ENCODE peak calls at places on chromosome 19, in seven cellular contexts. One of them, this sample, is unnamed.

GRCh38 chr19:41999071-41999877 is 5.2 kb upstream of the ATP1A3 start:
- DNase-seq in suprapubic skin: no peak
- DNase-seq in adrenal gland: no peak
- DNase-seq in upper lobe of left lung: peak; percentile 80
- DNase-seq in uterus: no peak
- DNase-seq in ovary: no peak
- DNase-seq in tibial nerve: no peak
- DNase-seq in this sample: no peak

GRCh38 chr19:30393729-30394480 is 21.7 kb downstream of the ZNF536 start:
- DNase-seq in suprapubic skin: no peak
- DNase-seq in ovary: no peak
- DNase-seq in adrenal gland: no peak
- DNase-seq in tibial nerve: no peak
- DNase-seq in uterus: no peak
- DNase-seq in upper lobe of left lung: no peak
- DNase-seq in this sample: no peak

GRCh38 chr19:10800488-10800887 is 35.5 kb downstream of the TMED1 start:
- DNase-seq in uterus: peak; percentile 32
- DNase-seq in ovary: no peak
- DNase-seq in upper lobe of left lung: no peak
- DNase-seq in tibial nerve: no peak
- DNase-seq in suprapubic skin: no peak
- DNase-seq in adrenal gland: peak; percentile 65
- DNase-seq in this sample: no peak

GRCh38 chr19:8611890-8612806 is 1.6 kb upstream of the ADAMTS10 start:
- DNase-seq in adrenal gland: peak; percentile 85
- DNase-seq in upper lobe of left lung: no peak
- DNase-seq in uterus: peak; percentile 76
- DNase-seq in suprapubic skin: peak; percentile 84
- DNase-seq in tibial nerve: peak; percentile 28
- DNase-seq in ovary: peak; percentile 85
- DNase-seq in this sample: no peak

GRCh38 chr19:49255674-49256073 is 69.3 kb downstream of the SLC6A16 start:
- DNase-seq in upper lobe of left lung: no peak
- DNase-seq in uterus: no peak
- DNase-seq in adrenal gland: no peak
- DNase-seq in tibial nerve: no peak
- DNase-seq in ovary: no peak
- DNase-seq in suprapubic skin: no peak
- DNase-seq in this sample: no peak

GRCh38 chr19:42634409-42635232 is 39.9 kb upstream of the CEACAM8 start:
- DNase-seq in uterus: no peak
- DNase-seq in ovary: no peak
- DNase-seq in suprapubic skin: no peak
- DNase-seq in tibial nerve: peak; percentile 22
- DNase-seq in upper lobe of left lung: no peak
- DNase-seq in adrenal gland: peak; percentile 40
- DNase-seq in this sample: no peak

GRCh38 chr19:10907925-10908324 is 20.5 kb downstream of the YIPF2 start:
- DNase-seq in upper lobe of left lung: peak; percentile 56
- DNase-seq in adrenal gland: no peak
- DNase-seq in ovary: no peak
- DNase-seq in uterus: no peak
- DNase-seq in tibial nerve: no peak
- DNase-seq in suprapubic skin: no peak
- DNase-seq in this sample: no peak

GRCh38 chr19:28883241-28883693 is 329.7 kb downstream of the UQCRFS1 start:
- DNase-seq in tibial nerve: peak; percentile 37
- DNase-seq in upper lobe of left lung: peak; percentile 79
- DNase-seq in uterus: no peak
- DNase-seq in adrenal gland: no peak
- DNase-seq in suprapubic skin: no peak
- DNase-seq in ovary: no peak
- DNase-seq in this sample: no peak

GRCh38 chr19:32868206-32868950 is 1.2 kb downstream of the SLC7A9 start:
- DNase-seq in upper lobe of left lung: peak; percentile 44
- DNase-seq in tibial nerve: no peak
- DNase-seq in ovary: no peak
- DNase-seq in adrenal gland: no peak
- DNase-seq in uterus: no peak
- DNase-seq in suprapubic skin: peak; percentile 72
- DNase-seq in this sample: no peak

GRCh38 chr19:39927524-39928356 is 6.7 kb downstream of the FCGBP start:
- DNase-seq in uterus: no peak
- DNase-seq in tibial nerve: no peak
- DNase-seq in upper lobe of left lung: peak; percentile 56
- DNase-seq in suprapubic skin: peak; percentile 52
- DNase-seq in adrenal gland: no peak
- DNase-seq in ovary: no peak
- DNase-seq in this sample: no peak

GRCh38 chr19:923551-924211 is 2.2 kb upstream of the ARID3A start:
- DNase-seq in tibial nerve: no peak
- DNase-seq in suprapubic skin: no peak
- DNase-seq in upper lobe of left lung: peak; percentile 32
- DNase-seq in uterus: no peak
- DNase-seq in ovary: no peak
- DNase-seq in adrenal gland: no peak
- DNase-seq in this sample: peak; percentile 23

GRCh38 chr19:45005787-45006186 is 4.5 kb downstream of the RELB start:
- DNase-seq in ovary: no peak
- DNase-seq in adrenal gland: no peak
- DNase-seq in suprapubic skin: no peak
- DNase-seq in upper lobe of left lung: no peak
- DNase-seq in tibial nerve: no peak
- DNase-seq in uterus: no peak
- DNase-seq in this sample: no peak

GRCh38 chr19:10295305-10295846 is 5.6 kb downstream of the ICAM5 start:
- DNase-seq in upper lobe of left lung: peak; percentile 93
- DNase-seq in suprapubic skin: no peak
- DNase-seq in adrenal gland: no peak
- DNase-seq in uterus: no peak
- DNase-seq in tibial nerve: no peak
- DNase-seq in ovary: no peak
- DNase-seq in this sample: no peak

GRCh38 chr19:23996549-23996948 is 81.9 kb downstream of the ZNF726 start:
- DNase-seq in upper lobe of left lung: no peak
- DNase-seq in uterus: no peak
- DNase-seq in adrenal gland: no peak
- DNase-seq in ovary: no peak
- DNase-seq in suprapubic skin: no peak
- DNase-seq in tibial nerve: no peak
- DNase-seq in this sample: no peak

GRCh38 chr19:582497-583197 is 7.0 kb upstream of the HCN2 start:
- DNase-seq in upper lobe of left lung: peak; percentile 76
- DNase-seq in ovary: no peak
- DNase-seq in suprapubic skin: no peak
- DNase-seq in uterus: no peak
- DNase-seq in adrenal gland: peak; percentile 92
- DNase-seq in tibial nerve: no peak
- DNase-seq in this sample: peak; percentile 47

GRCh38 chr19:362683-363082 is 18.1 kb upstream of the MIER2 start:
- DNase-seq in suprapubic skin: no peak
- DNase-seq in upper lobe of left lung: no peak
- DNase-seq in tibial nerve: no peak
- DNase-seq in uterus: no peak
- DNase-seq in adrenal gland: no peak
- DNase-seq in ovary: peak; percentile 1
- DNase-seq in this sample: no peak

GRCh38 chr19:30733826-30734550 is 361.8 kb downstream of the ZNF536 start:
- DNase-seq in adrenal gland: no peak
- DNase-seq in ovary: peak; percentile 31
- DNase-seq in suprapubic skin: no peak
- DNase-seq in tibial nerve: peak; percentile 52
- DNase-seq in upper lobe of left lung: no peak
- DNase-seq in uterus: peak; percentile 49
- DNase-seq in this sample: no peak

GRCh38 chr19:15463865-15464371 is 426 bp downstream of the RASAL3 start:
- DNase-seq in adrenal gland: no peak
- DNase-seq in upper lobe of left lung: peak; percentile 82
- DNase-seq in ovary: no peak
- DNase-seq in uterus: no peak
- DNase-seq in suprapubic skin: no peak
- DNase-seq in tibial nerve: no peak
- DNase-seq in this sample: peak; percentile 53

GRCh38 chr19:843180-843835 is 2.5 kb downstream of the PRTN3 start:
- DNase-seq in adrenal gland: no peak
- DNase-seq in upper lobe of left lung: peak; percentile 88
- DNase-seq in tibial nerve: no peak
- DNase-seq in ovary: no peak
- DNase-seq in uterus: no peak
- DNase-seq in suprapubic skin: peak; percentile 80
- DNase-seq in this sample: no peak

GRCh38 chr19:15199652-15200574 is 882 bp downstream of the NOTCH3 start:
- DNase-seq in adrenal gland: no peak
- DNase-seq in upper lobe of left lung: peak; percentile 88
- DNase-seq in tibial nerve: no peak
- DNase-seq in ovary: no peak
- DNase-seq in uterus: no peak
- DNase-seq in suprapubic skin: no peak
- DNase-seq in this sample: no peak

GRCh38 chr19:55116232-55117062 is 990 bp downstream of the PPP1R12C start:
- DNase-seq in adrenal gland: peak; percentile 67
- DNase-seq in upper lobe of left lung: peak; percentile 67
- DNase-seq in suprapubic skin: no peak
- DNase-seq in uterus: peak; percentile 73
- DNase-seq in tibial nerve: peak; percentile 67
- DNase-seq in ovary: peak; percentile 72
- DNase-seq in this sample: peak; percentile 65
- TF ChIP-seq POLR2A in adrenal gland: no peak
- TF ChIP-seq POLR2A in upper lobe of left lung: peak; percentile 19
- TF ChIP-seq POLR2A in suprapubic skin: no peak
- TF ChIP-seq POLR2A in uterus: peak; percentile 27
- TF ChIP-seq POLR2A in tibial nerve: no peak
- TF ChIP-seq POLR2A in ovary: no peak
- TF ChIP-seq POLR2A in this sample: no peak

DNA sequence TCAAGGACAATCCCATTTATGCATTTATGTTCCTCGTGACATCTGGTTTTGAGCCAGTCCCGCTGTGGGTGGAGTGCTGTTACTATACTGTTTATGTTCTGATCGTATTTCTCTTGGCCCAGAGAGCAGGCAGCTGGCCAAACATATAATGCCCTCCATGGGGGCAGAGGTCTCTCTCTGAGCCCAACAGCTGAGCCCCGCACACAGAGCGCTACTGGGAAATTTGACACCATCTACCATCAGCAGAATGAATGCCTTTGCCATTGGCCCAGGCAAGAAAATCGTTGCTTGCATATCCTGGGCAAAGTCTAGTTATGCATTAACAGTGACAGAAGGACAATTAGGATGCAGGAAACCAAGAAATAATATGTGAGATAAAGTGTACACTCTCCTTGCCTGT is 126.8 kb upstream of the CACNA1A start:
- DNase-seq in upper lobe of left lung: no peak
- DNase-seq in adrenal gland: no peak
- DNase-seq in ovary: no peak
- DNase-seq in suprapubic skin: no peak
- DNase-seq in tibial nerve: no peak
- DNase-seq in uterus: no peak
- DNase-seq in this sample: no peak
- H3K36me3 ChIP-seq in upper lobe of left lung: no peaks in the 10 kb centered on the region
- H3K36me3 ChIP-seq in adrenal gland: no peaks in the 10 kb centered on the region
- H3K36me3 ChIP-seq in ovary: no peaks in the 10 kb centered on the region
- H3K36me3 ChIP-seq in suprapubic skin: no peaks in the 10 kb centered on the region
- H3K36me3 ChIP-seq in tibial nerve: no peaks in the 10 kb centered on the region
- H3K36me3 ChIP-seq in uterus: no peaks in the 10 kb centered on the region
- H3K36me3 ChIP-seq in this sample: no peaks in the 10 kb centered on the region

GRCh38 chr19:18342090-18342632 is 1.8 kb downstream of the PGPEP1 start:
- DNase-seq in upper lobe of left lung: no peak
- DNase-seq in suprapubic skin: no peak
- DNase-seq in tibial nerve: no peak
- DNase-seq in adrenal gland: no peak
- DNase-seq in uterus: no peak
- DNase-seq in ovary: no peak
- DNase-seq in this sample: no peak

GRCh38 chr19:18340237-18340989 is at the start of gene PGPEP1:
- DNase-seq in uterus: peak; percentile 52
- DNase-seq in tibial nerve: peak; percentile 16
- DNase-seq in ovary: peak; percentile 63
- DNase-seq in upper lobe of left lung: peak; percentile 97
- DNase-seq in adrenal gland: peak; percentile 67
- DNase-seq in suprapubic skin: peak; percentile 83
- DNase-seq in this sample: peak; percentile 89

GRCh38 chr19:18338471-18339001 is 1.9 kb upstream of the PGPEP1 start:
- DNase-seq in suprapubic skin: no peak
- DNase-seq in adrenal gland: no peak
- DNase-seq in uterus: no peak
- DNase-seq in upper lobe of left lung: no peak
- DNase-seq in tibial nerve: no peak
- DNase-seq in ovary: no peak
- DNase-seq in this sample: no peak

GRCh38 chr19:18339703-18340102 is 695 bp upstream of the PGPEP1 start:
- DNase-seq in ovary: no peak
- DNase-seq in adrenal gland: no peak
- DNase-seq in uterus: no peak
- DNase-seq in tibial nerve: no peak
- DNase-seq in suprapubic skin: no peak
- DNase-seq in upper lobe of left lung: no peak
- DNase-seq in this sample: no peak

DNA sequence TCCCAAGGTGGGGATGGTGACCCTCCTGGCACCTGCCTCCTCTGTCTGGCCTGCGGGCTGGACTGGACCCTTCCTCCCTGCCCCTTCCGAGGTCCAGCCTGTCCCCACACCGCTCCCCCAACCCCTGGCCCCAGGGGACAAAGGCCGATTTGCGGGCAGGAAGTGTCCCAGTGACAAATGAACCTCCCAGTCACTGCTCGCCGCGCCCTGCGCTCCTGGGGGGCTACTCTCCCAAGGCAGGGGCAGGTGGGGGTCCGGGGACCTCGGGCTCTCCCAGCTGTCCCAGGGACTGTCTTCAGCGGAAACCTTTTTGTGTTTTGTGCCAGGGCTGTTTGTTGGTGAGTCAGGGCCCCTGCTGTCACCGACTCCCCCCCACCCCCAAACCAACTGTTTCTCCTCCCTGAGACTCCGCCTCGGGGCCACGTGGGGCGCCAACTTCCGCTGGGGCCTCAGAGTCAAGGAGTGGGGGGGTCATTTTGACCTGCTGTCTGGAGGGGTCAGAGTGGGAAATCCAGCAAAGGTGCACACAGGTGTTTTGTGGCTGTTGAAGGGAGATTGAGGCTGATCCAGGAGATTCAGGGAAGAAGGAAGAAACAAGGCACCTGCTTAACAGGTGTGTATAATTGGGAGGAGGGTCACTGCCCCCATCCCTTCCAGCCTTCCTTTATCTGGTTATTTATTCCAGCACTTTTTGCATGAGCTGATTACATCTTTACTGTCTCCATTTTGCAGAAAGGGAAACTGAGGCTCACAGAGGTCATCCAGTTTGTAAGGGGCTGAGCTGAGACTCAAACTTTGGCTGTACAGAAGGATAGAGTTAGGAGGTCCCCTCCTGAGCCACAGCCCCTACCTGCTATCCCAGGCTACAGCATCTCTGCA is 831 bp downstream of the PGPEP1 start:
- DNase-seq in tibial nerve: peak; percentile 47
- DNase-seq in uterus: peak; percentile 66
- DNase-seq in ovary: peak; percentile 73
- DNase-seq in upper lobe of left lung: peak; percentile 89
- DNase-seq in suprapubic skin: no peak
- DNase-seq in adrenal gland: peak; percentile 91
- DNase-seq in this sample: peak; percentile 71
- H3K27ac ChIP-seq in tibial nerve: peak overlapping the region; percentile 91
- H3K27ac ChIP-seq in uterus: peak overlapping the region; percentile 81
- H3K27ac ChIP-seq in ovary: peak overlapping the region; percentile 80
- H3K27ac ChIP-seq in upper lobe of left lung: peak overlapping the region; percentile 87
- H3K27ac ChIP-seq in suprapubic skin: peak overlapping the region; percentile 64
- H3K27ac ChIP-seq in adrenal gland: peak overlapping the region; percentile 93
- H3K27ac ChIP-seq in this sample: peak overlapping the region; percentile 87

GRCh38 chr19:2115324-2115723 is 18.6 kb downstream of the IZUMO4 start:
- DNase-seq in upper lobe of left lung: peak; percentile 74
- DNase-seq in suprapubic skin: no peak
- DNase-seq in adrenal gland: no peak
- DNase-seq in tibial nerve: no peak
- DNase-seq in ovary: no peak
- DNase-seq in uterus: no peak
- DNase-seq in this sample: no peak
- TF ChIP-seq POLR2A in upper lobe of left lung: no peak
- TF ChIP-seq POLR2A in suprapubic skin: no peak
- TF ChIP-seq POLR2A in adrenal gland: no peak
- TF ChIP-seq POLR2A in tibial nerve: no peak
- TF ChIP-seq POLR2A in ovary: no peak
- TF ChIP-seq POLR2A in uterus: no peak
- TF ChIP-seq POLR2A in this sample: no peak